ENCODE peak calls at places on chromosome 16, in eight cellular contexts. D is endothelial cell of umbilical vein, K is A549, T is HCT116, H is H1, Q is HepG2, A is GM12878, J is K562. V is an unnamed sample.

GRCh38 chr16:84925092-84925772 is 86.1 kb downstream of the ZDHHC7 start:
- DNase-seq in H (peak), K (peak), Q (peak), D (peak), J (peak), T (peak), A (no peak), V (peak)

GRCh38 chr16:2914233-2914632 is 2.5 kb downstream of the FLYWCH1 start:
- DNase-seq in H (no peak), D (no peak), K (no peak), Q (no peak), T (no peak), J (peak), A (no peak), V (no peak)

GRCh38 chr16:24685539-24686432 is 43.7 kb upstream of the TNRC6A start:
- DNase-seq in J (no peak), D (peak), H (no peak), T (no peak), K (peak), A (no peak), Q (peak), V (no peak)

GRCh38 chr16:72042157-72042660 is 12.1 kb upstream of the HP start:
- DNase-seq in J (no peak), D (peak), K (no peak), A (no peak), H (no peak), T (no peak), Q (peak), V (no peak)

GRCh38 chr16:11585460-11586374 is 1.0 kb downstream of the LITAF start:
- DNase-seq in Q (peak), T (no peak), K (no peak), H (no peak), D (no peak), J (no peak), A (no peak), V (peak)

GRCh38 chr16:22721497-22722100 is 92.4 kb upstream of the HS3ST2 start:
- DNase-seq in A (no peak), T (no peak), D (no peak), H (no peak), J (no peak), K (no peak), Q (no peak), V (no peak)

GRCh38 chr16:4203748-4204147 is 38.1 kb downstream of the SRL start:
- DNase-seq in H (no peak), D (no peak), J (peak), A (no peak), Q (no peak), T (no peak), K (no peak), V (no peak)

GRCh38 chr16:73054131-73054496 is 6.2 kb upstream of the ZFHX3 start:
- DNase-seq in T (no peak), D (no peak), K (no peak), A (no peak), Q (no peak), J (no peak), H (no peak), V (no peak)

GRCh38 chr16:85611205-85611454 is 2.0 kb upstream of the GSE1 start:
- DNase-seq in J (peak), D (no peak), K (no peak), Q (no peak), H (no peak), T (no peak), A (no peak), V (no peak)

GRCh38 chr16:27365142-27366089 is 36.6 kb upstream of the IL21R start:
- DNase-seq in A (no peak), D (peak), K (no peak), J (no peak), Q (peak), T (peak), H (no peak), V (no peak)

GRCh38 chr16:48206594-48207242 is 37.4 kb upstream of the LONP2 start:
- DNase-seq in A (no peak), J (no peak), Q (peak), H (peak), D (no peak), T (no peak), K (no peak), V (no peak)

GRCh38 chr16:83955218-83956130 is 2.4 kb downstream of the OSGIN1 start:
- DNase-seq in J (no peak), D (peak), T (no peak), A (no peak), Q (no peak), K (no peak), H (no peak), V (no peak)

GRCh38 chr16:3012828-3013420 is at the start of gene CLDN9:
- DNase-seq in D (no peak), T (no peak), K (no peak), Q (no peak), A (no peak), J (peak), H (no peak), V (no peak)

GRCh38 chr16:9259914-9260608 is 168.6 kb downstream of the HAPSTR1 start:
- DNase-seq in A (no peak), T (no peak), J (no peak), D (no peak), K (no peak), H (no peak), Q (peak), V (no peak)

GRCh38 chr16:48629016-48629415 is 19.0 kb upstream of the N4BP1 start:
- DNase-seq in T (no peak), A (no peak), D (no peak), Q (no peak), H (no peak), J (no peak), K (no peak), V (no peak)

GRCh38 chr16:82917886-82918595 is 291.3 kb downstream of the CDH13 start:
- DNase-seq in D (no peak), T (no peak), Q (no peak), J (no peak), K (no peak), H (no peak), A (no peak), V (no peak)

GRCh38 chr16:86768231-86768791 is 190.0 kb downstream of the FOXL1 start:
- DNase-seq in H (no peak), A (no peak), J (no peak), K (no peak), T (no peak), Q (no peak), D (no peak), V (no peak)

GRCh38 chr16:53721017-53721416 is 17.1 kb downstream of the FTO start:
- DNase-seq in T (no peak), K (no peak), Q (no peak), A (no peak), D (no peak), H (no peak), J (no peak), V (no peak)

GRCh38 chr16:28166394-28167208 is 45.2 kb downstream of the XPO6 start:
- DNase-seq in D (peak), K (no peak), H (no peak), T (peak), Q (peak), A (no peak), J (no peak), V (no peak)

GRCh38 chr16:50152386-50152806 is 710 bp upstream of the TENT4B start:
- DNase-seq in D (no peak), A (peak), T (no peak), Q (no peak), K (no peak), H (peak), J (peak), V (peak)

GRCh38 chr16:21645261-21645721 is 7.1 kb downstream of the IGSF6 start:
- DNase-seq in J (no peak), K (no peak), H (no peak), D (no peak), A (peak), T (no peak), Q (no peak), V (peak)

GRCh38 chr16:86511317-86512161 is 1.2 kb downstream of the FOXF1 start:
- DNase-seq in T (no peak), A (no peak), J (no peak), Q (no peak), K (no peak), D (no peak), H (no peak), V (no peak)

GRCh38 chr16:506246-506546 is 21.3 kb upstream of the CAPN15 start:
- DNase-seq in T (no peak), K (no peak), A (no peak), J (no peak), D (no peak), H (no peak), Q (no peak), V (no peak)

GRCh38 chr16:46830417-46830901 is 521 bp downstream of the C16orf87 start:
- DNase-seq in K (no peak), H (no peak), T (no peak), D (no peak), Q (no peak), A (no peak), J (peak), V (peak)

GRCh38 chr16:86881118-86881510 is 302.8 kb downstream of the FOXL1 start:
- DNase-seq in A (no peak), H (no peak), K (no peak), D (no peak), T (no peak), Q (no peak), J (no peak), V (no peak)

GRCh38 chr16:8355714-8356113 is 234.6 kb downstream of the TMEM114 start:
- DNase-seq in T (no peak), Q (no peak), H (no peak), D (no peak), K (no peak), J (peak), A (no peak), V (peak)

GRCh38 chr16:12054396-12054795 is 77.9 kb downstream of the SNX29 start:
- DNase-seq in T (no peak), D (no peak), J (no peak), A (no peak), Q (no peak), H (no peak), K (no peak), V (no peak)

GRCh38 chr16:27408012-27408601 is 6.1 kb downstream of the IL21R start:
- DNase-seq in K (no peak), J (no peak), T (no peak), A (peak), Q (peak), D (peak), H (no peak), V (peak)

GRCh38 chr16:84458606-84459516 is 45.6 kb downstream of the MEAK7 start:
- DNase-seq in H (no peak), J (no peak), A (no peak), T (no peak), K (no peak), Q (no peak), D (no peak), V (no peak)

GRCh38 chr16:81752225-81752875 is 26.7 kb upstream of the PLCG2 start:
- DNase-seq in T (no peak), Q (no peak), H (no peak), A (peak), D (no peak), J (peak), K (no peak), V (peak)

GRCh38 chr16:69596801-69597200 is 31.0 kb downstream of the NFAT5 start:
- DNase-seq in K (no peak), Q (no peak), D (no peak), T (no peak), A (no peak), J (no peak), H (no peak), V (no peak)

GRCh38 chr16:69593756-69594155 is 28.0 kb downstream of the NFAT5 start:
- DNase-seq in H (no peak), K (no peak), J (no peak), A (no peak), T (no peak), D (no peak), Q (peak), V (no peak)

GRCh38 chr16:69599731-69600130 is 34.0 kb downstream of the NFAT5 start:
- DNase-seq in K (no peak), D (no peak), Q (no peak), A (no peak), T (no peak), H (no peak), J (no peak), V (no peak)

GRCh38 chr16:69598045-69598444 is 32.3 kb downstream of the NFAT5 start:
- DNase-seq in J (no peak), A (no peak), D (no peak), H (no peak), Q (no peak), K (no peak), T (no peak), V (no peak)

DNA sequence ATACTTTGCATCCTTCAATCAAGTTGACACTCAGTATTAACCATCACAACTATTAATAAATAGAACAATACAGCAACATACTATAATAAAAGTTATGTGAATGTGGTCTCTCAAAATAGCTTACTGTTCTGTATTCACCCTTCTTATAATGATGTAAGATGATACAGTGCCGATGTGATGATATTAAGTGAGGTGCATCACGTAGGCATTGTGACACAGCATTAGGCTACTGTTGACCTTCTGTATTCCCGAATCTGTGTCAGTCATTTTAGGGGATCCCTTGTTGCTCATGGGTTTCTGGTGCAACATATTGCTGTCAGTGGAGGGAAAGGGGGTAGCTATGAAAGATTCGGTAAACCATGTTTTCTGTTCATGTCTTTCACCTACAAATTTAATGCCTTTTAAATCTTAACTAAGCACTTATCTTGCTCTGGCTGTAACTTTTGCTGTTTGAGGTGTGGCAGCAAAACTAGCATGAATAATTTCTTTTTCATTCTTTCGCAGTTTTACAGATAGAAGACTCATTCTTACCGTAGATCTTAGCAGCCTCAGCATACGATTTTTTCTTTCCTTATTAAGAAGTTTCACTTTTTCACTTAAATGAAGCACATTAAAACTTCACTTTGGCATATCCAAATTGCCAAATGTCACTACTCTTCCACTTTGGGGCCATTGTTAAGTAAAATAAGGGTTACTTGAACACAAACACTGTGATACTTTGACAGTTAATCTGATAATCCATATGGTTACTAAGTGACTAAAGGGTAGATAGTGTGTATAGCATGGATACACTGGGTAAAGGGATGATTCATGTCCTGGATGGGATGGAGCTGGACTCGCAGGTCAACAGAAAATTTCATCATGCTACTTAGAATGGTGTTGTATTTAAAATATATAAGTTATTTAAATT is 29.6 kb downstream of the NFAT5 start:
- DNase-seq in J (peak), K (peak), D (peak), Q (peak), T (no peak), H (no peak), A (no peak), V (no peak)
- TF ChIP-seq MAX in J (no peak), K (no peak), D (no peak), Q (no peak), T (no peak), H (no peak), A (no peak), V (no peak)

GRCh38 chr16:74984670-74985411 is at the start of gene WDR59:
- DNase-seq in H (peak), K (peak), T (peak), D (peak), A (peak), Q (peak), J (peak), V (peak)
- TF ChIP-seq POLR2A in H (peak), K (peak), T (no peak), D (peak), A (peak), Q (peak), J (peak), V (peak)

GRCh38 chr16:6903671-6904070 is 429.0 kb upstream of the RBFOX1 start:
- DNase-seq in J (no peak), D (no peak), K (no peak), A (no peak), H (no peak), T (no peak), Q (no peak), V (no peak)

GRCh38 chr16:6892961-6893360 is 439.7 kb upstream of the RBFOX1 start:
- DNase-seq in J (no peak), K (no peak), H (no peak), T (no peak), Q (no peak), D (no peak), A (no peak), V (no peak)

GRCh38 chr16:6897910-6898475 is 434.7 kb upstream of the RBFOX1 start:
- DNase-seq in J (no peak), H (no peak), Q (no peak), K (no peak), T (no peak), A (no peak), D (no peak), V (no peak)

GRCh38 chr16:6898896-6899295 is 433.7 kb upstream of the RBFOX1 start:
- DNase-seq in T (no peak), K (no peak), D (no peak), Q (no peak), J (no peak), H (no peak), A (no peak), V (no peak)
- TF ChIP-seq MAX in T (no peak), K (no peak), D (no peak), Q (no peak), J (no peak), H (no peak), A (no peak), V (no peak)

GRCh38 chr16:89656435-89657121 is 930 bp downstream of the CHMP1A start:
- DNase-seq in D (no peak), Q (no peak), H (no peak), A (no peak), T (no peak), K (no peak), J (no peak), V (no peak)

GRCh38 chr16:89660146-89660545 is 2.5 kb downstream of the SPATA33 start:
- DNase-seq in T (no peak), J (no peak), K (no peak), Q (no peak), A (no peak), D (no peak), H (no peak), V (no peak)

GRCh38 chr16:89658221-89658879 is 714 bp downstream of the SPATA33 start:
- DNase-seq in K (no peak), A (no peak), D (no peak), Q (no peak), T (no peak), J (peak), H (no peak), V (peak)

GRCh38 chr16:89655062-89655643 is 2.4 kb downstream of the CHMP1A start:
- DNase-seq in K (no peak), D (no peak), J (no peak), A (no peak), H (no peak), Q (no peak), T (no peak), V (no peak)

DNA sequence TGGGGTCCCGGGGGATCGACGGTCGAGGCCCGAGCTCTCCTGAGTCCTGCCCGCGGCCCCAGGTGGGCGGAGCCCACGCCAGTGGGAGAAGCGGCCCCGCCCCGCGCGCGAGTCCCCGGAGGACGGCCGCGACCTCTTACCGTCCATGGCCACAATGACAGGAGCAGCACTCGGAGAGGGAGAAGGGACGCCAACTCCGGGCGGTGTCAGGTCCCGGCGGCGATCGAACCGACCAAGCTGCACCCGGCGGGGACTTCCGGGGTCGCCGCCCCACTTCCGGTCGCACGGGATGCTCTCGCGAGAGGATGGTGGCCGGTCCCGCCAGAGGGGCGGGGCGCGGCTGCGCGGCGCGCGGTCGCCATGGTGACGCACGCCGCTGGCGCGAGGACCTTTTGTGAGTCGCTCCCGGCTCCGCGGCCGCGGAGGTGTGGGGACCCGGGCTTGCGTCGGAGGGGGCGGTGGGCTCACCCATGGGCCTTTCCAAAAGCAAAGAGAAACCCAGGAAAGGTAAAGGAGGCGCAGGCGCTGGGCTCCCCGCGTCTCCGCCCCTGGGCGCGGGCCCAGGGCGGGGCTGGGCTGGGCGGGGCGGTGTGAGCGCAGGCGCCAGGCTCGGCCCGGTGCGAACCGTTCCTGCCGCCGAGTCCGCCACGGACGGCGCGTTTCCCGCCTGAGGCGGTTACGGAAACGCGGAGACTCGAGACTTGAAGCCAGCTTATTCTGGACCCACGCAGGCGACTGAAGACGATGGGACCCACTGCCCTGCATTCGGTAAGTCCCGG is at the start of the genes CHMP1A and SPATA33:
- DNase-seq in A (peak), D (peak), Q (peak), K (peak), T (peak), J (peak), H (peak), V (peak)
- TF ChIP-seq POLR2A in A (peak), D (peak), Q (peak), K (peak), T (peak), J (peak), H (no peak), V (peak)

DNA sequence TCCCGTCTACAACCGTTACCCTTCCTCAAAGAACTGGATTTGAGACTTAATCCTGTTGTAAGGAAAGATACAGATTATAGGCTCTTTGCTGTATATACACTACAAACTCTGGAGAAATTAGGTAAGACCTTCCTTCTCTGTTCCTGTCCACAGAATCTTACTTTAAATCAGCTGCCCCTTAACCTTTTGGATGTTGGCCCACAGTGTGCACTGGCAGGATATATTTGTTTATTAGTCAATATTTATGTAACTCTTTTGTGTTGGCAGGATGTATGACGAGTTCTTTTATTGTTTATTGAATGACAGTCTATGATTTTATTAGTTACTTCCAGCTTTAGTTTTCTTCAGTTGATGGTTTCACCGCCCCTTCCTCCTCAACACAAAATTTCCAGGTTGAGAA is 19.7 kb downstream of the LRRC36 start:
- DNase-seq in H (no peak), K (no peak), Q (no peak), D (peak), J (no peak), A (no peak), T (no peak), V (no peak)
- TF ChIP-seq MAX in H (no peak), K (no peak), Q (no peak), D (no peak), J (no peak), A (no peak), T (no peak), V (no peak)

DNA sequence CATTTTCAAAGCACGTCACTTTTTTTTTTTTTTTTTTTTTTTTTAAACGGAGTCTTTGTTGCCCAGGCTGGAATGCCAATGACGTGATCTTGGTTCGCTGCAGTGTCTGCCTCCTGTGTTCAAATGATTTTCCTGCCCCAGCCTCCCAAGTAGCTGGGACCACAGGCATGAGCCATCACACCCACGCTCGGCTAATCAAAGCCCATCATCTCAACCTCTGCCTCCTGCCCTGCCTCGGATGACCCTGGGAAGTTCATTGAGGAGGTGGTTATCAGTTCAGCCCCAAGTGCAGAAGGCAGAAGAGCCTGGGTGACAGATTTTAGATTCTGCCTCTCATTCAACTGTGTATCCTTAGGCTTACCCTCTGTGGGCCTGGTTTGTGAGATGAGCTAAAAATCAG is 484.9 kb upstream of the EEF2KMT start:
- DNase-seq in K (no peak), Q (no peak), J (peak), T (no peak), A (no peak), H (no peak), D (no peak), V (no peak)
- TF ChIP-seq POLR2A in K (no peak), Q (no peak), J (no peak), T (no peak), A (no peak), H (no peak), D (no peak), V (no peak)

V was measured in NB4.